ENCODE peak calls at places on chromosomes 11 and 22, in seven cellular contexts. Z, U, R, J, F, Q and L are unnamed samples.

GRCh38 chr11:123018702-123019101 is 37.1 kb upstream of the BSX start:
- DNase-seq in Z (no peak), U (no peak), R (no peak), J (no peak), F (no peak), Q (no peak), L (no peak)

GRCh38 chr11:19493446-19493845 is 219.2 kb upstream of the NAV2 start:
- DNase-seq in Z (no peak), U (no peak), R (no peak), J (peak), F (no peak), Q (no peak), L (no peak)

GRCh38 chr11:118622376-118623290 is 15.2 kb downstream of the PHLDB1 start:
- DNase-seq in Z (no peak), U (no peak), R (peak), J (no peak), F (no peak), Q (no peak), L (no peak)

GRCh38 chr11:41115066-41115465 is 344.4 kb downstream of the LRRC4C start:
- DNase-seq in Z (no peak), U (no peak), R (no peak), J (no peak), F (no peak), Q (no peak), L (no peak)

GRCh38 chr22:49966716-49967332 is 6.3 kb downstream of the PIM3 start:
- DNase-seq in Z (no peak), U (no peak), R (no peak), J (peak), F (no peak), Q (no peak), L (no peak)

GRCh38 chr11:5891216-5891800 is 1.7 kb upstream of the OR52E5 start:
- DNase-seq in Z (no peak), U (peak), R (no peak), J (no peak), F (no peak), Q (no peak), L (no peak)

GRCh38 chr11:71304491-71304890 is 52.1 kb upstream of the SHANK2 start:
- DNase-seq in Z (no peak), U (no peak), R (no peak), J (no peak), F (no peak), Q (no peak), L (no peak)

GRCh38 chr22:44711236-44711560 is 9.2 kb downstream of the PRR5 start:
- DNase-seq in Z (no peak), U (no peak), R (no peak), J (no peak), F (no peak), Q (no peak), L (no peak)

GRCh38 chr11:123381817-123382554 is 48.1 kb upstream of the GRAMD1B start:
- DNase-seq in Z (no peak), U (no peak), R (no peak), J (no peak), F (no peak), Q (peak), L (no peak)

GRCh38 chr11:120258661-120259060 is 18.7 kb downstream of the POU2F3 start:
- DNase-seq in Z (no peak), U (no peak), R (no peak), J (no peak), F (no peak), Q (no peak), L (no peak)

GRCh38 chr11:107413352-107413751 is 44.3 kb downstream of the CWF19L2 start:
- DNase-seq in Z (no peak), U (no peak), R (no peak), J (no peak), F (no peak), Q (no peak), L (no peak)

GRCh38 chr11:107562647-107563208 is 2.8 kb downstream of the ALKBH8 start:
- DNase-seq in Z (no peak), U (no peak), R (no peak), J (no peak), F (no peak), Q (no peak), L (no peak)

GRCh38 chr22:46336119-46337078 is 885 bp downstream of the TRMU start:
- DNase-seq in Z (no peak), U (no peak), R (no peak), J (peak), F (no peak), Q (no peak), L (no peak)

GRCh38 chr11:36507824-36508489 is 2.1 kb downstream of the TRAF6 start:
- DNase-seq in Z (no peak), U (no peak), R (no peak), J (no peak), F (no peak), Q (no peak), L (no peak)

GRCh38 chr11:61814242-61814957 is 2.4 kb downstream of the FADS1 start:
- DNase-seq in Z (no peak), U (no peak), R (peak), J (peak), F (no peak), Q (no peak), L (no peak)

GRCh38 chr22:36900225-36900624 is 13.2 kb upstream of the CSF2RB start:
- DNase-seq in Z (no peak), U (no peak), R (no peak), J (no peak), F (no peak), Q (no peak), L (no peak)

GRCh38 chr11:46336781-46337180 is 10.5 kb upstream of the DGKZ start:
- DNase-seq in Z (no peak), U (no peak), R (no peak), J (no peak), F (no peak), Q (no peak), L (no peak)

GRCh38 chr22:38137876-38138687 is 27.6 kb upstream of the BAIAP2L2 start:
- DNase-seq in Z (no peak), U (no peak), R (no peak), J (no peak), F (no peak), Q (no peak), L (no peak)

GRCh38 chr22:43136255-43136654 is 6.9 kb downstream of the MCAT start:
- DNase-seq in Z (no peak), U (peak), R (no peak), J (peak), F (peak), Q (peak), L (no peak)

GRCh38 chr11:3102641-3102921 is 45.4 kb upstream of the CARS1 start:
- DNase-seq in Z (no peak), U (no peak), R (no peak), J (no peak), F (no peak), Q (no peak), L (no peak)

GRCh38 chr11:107592256-107592655 is 1.3 kb downstream of the ELMOD1 start:
- DNase-seq in Z (no peak), U (peak), R (no peak), J (no peak), F (no peak), Q (no peak), L (no peak)